ENCODE peak calls at places on chromosomes 11 and 22, in ten cellular contexts. One of them, this sample, is unnamed.

GRCh38 chr22:36180038-36180880 is 19.7 kb upstream of the APOL3 start:
- DNase-seq in HAP-1: peak
- DNase-seq in cardiac fibroblast: peak
- DNase-seq in GM12891: peak
- DNase-seq in neural crest cell: peak
- DNase-seq in kidney tubule cell: peak
- DNase-seq in lower lobe of right lung: peak
- DNase-seq in lung: peak
- DNase-seq in activated T-cell treated with anti-CD3 and anti-CD28 coated beads for 1 hour: peak
- DNase-seq in adipocyte: peak
- DNase-seq in this sample: peak

GRCh38 chr11:105719073-105719846 is 109.4 kb downstream of the GRIA4 start:
- DNase-seq in HAP-1: no peak
- DNase-seq in cardiac fibroblast: no peak
- DNase-seq in GM12891: no peak
- DNase-seq in neural crest cell: no peak
- DNase-seq in kidney tubule cell: peak
- DNase-seq in lower lobe of right lung: no peak
- DNase-seq in lung: no peak
- DNase-seq in activated T-cell treated with anti-CD3 and anti-CD28 coated beads for 1 hour: no peak
- DNase-seq in adipocyte: peak
- DNase-seq in this sample: no peak

GRCh38 chr11:17129003-17129402 is 51.5 kb upstream of the RPS13 start:
- DNase-seq in HAP-1: no peak
- DNase-seq in cardiac fibroblast: no peak
- DNase-seq in GM12891: no peak
- DNase-seq in neural crest cell: no peak
- DNase-seq in kidney tubule cell: no peak
- DNase-seq in lower lobe of right lung: no peak
- DNase-seq in lung: no peak
- DNase-seq in activated T-cell treated with anti-CD3 and anti-CD28 coated beads for 1 hour: no peak
- DNase-seq in adipocyte: no peak
- DNase-seq in this sample: no peak

GRCh38 chr11:115098037-115098436 is 406.2 kb downstream of the CADM1 start:
- DNase-seq in HAP-1: no peak
- DNase-seq in cardiac fibroblast: no peak
- DNase-seq in GM12891: no peak
- DNase-seq in neural crest cell: no peak
- DNase-seq in kidney tubule cell: no peak
- DNase-seq in lower lobe of right lung: no peak
- DNase-seq in lung: no peak
- DNase-seq in activated T-cell treated with anti-CD3 and anti-CD28 coated beads for 1 hour: no peak
- DNase-seq in adipocyte: no peak
- DNase-seq in this sample: no peak

GRCh38 chr11:61787928-61788491 is 4.4 kb downstream of the TMEM258 start:
- DNase-seq in HAP-1: peak
- DNase-seq in cardiac fibroblast: peak
- DNase-seq in GM12891: no peak
- DNase-seq in neural crest cell: peak
- DNase-seq in kidney tubule cell: peak
- DNase-seq in lower lobe of right lung: no peak
- DNase-seq in lung: no peak
- DNase-seq in activated T-cell treated with anti-CD3 and anti-CD28 coated beads for 1 hour: no peak
- DNase-seq in adipocyte: peak
- DNase-seq in this sample: no peak

GRCh38 chr11:75033916-75034315 is 45.2 kb downstream of the NEU3 start:
- DNase-seq in HAP-1: no peak
- DNase-seq in cardiac fibroblast: no peak
- DNase-seq in GM12891: no peak
- DNase-seq in neural crest cell: no peak
- DNase-seq in kidney tubule cell: no peak
- DNase-seq in lower lobe of right lung: no peak
- DNase-seq in lung: no peak
- DNase-seq in activated T-cell treated with anti-CD3 and anti-CD28 coated beads for 1 hour: no peak
- DNase-seq in adipocyte: no peak
- DNase-seq in this sample: no peak

GRCh38 chr11:19817265-19817851 is 104.7 kb downstream of the NAV2 start:
- DNase-seq in HAP-1: no peak
- DNase-seq in cardiac fibroblast: no peak
- DNase-seq in GM12891: no peak
- DNase-seq in neural crest cell: no peak
- DNase-seq in kidney tubule cell: no peak
- DNase-seq in lower lobe of right lung: peak
- DNase-seq in lung: peak
- DNase-seq in activated T-cell treated with anti-CD3 and anti-CD28 coated beads for 1 hour: no peak
- DNase-seq in adipocyte: no peak
- DNase-seq in this sample: no peak

GRCh38 chr11:62539238-62539925 is 7.2 kb downstream of the AHNAK start:
- DNase-seq in HAP-1: no peak
- DNase-seq in cardiac fibroblast: peak
- DNase-seq in GM12891: no peak
- DNase-seq in neural crest cell: no peak
- DNase-seq in kidney tubule cell: peak
- DNase-seq in lower lobe of right lung: no peak
- DNase-seq in lung: peak
- DNase-seq in activated T-cell treated with anti-CD3 and anti-CD28 coated beads for 1 hour: peak
- DNase-seq in adipocyte: peak
- DNase-seq in this sample: no peak

GRCh38 chr11:34425360-34425759 is 13.4 kb upstream of the CAT start:
- DNase-seq in HAP-1: no peak
- DNase-seq in cardiac fibroblast: no peak
- DNase-seq in GM12891: no peak
- DNase-seq in neural crest cell: no peak
- DNase-seq in kidney tubule cell: no peak
- DNase-seq in lower lobe of right lung: no peak
- DNase-seq in lung: no peak
- DNase-seq in activated T-cell treated with anti-CD3 and anti-CD28 coated beads for 1 hour: no peak
- DNase-seq in adipocyte: no peak
- DNase-seq in this sample: no peak

GRCh38 chr11:890794-891600 is 19.6 kb downstream of the CHID1 start:
- DNase-seq in HAP-1: no peak
- DNase-seq in cardiac fibroblast: no peak
- DNase-seq in GM12891: no peak
- DNase-seq in neural crest cell: no peak
- DNase-seq in kidney tubule cell: no peak
- DNase-seq in lower lobe of right lung: no peak
- DNase-seq in lung: no peak
- DNase-seq in activated T-cell treated with anti-CD3 and anti-CD28 coated beads for 1 hour: no peak
- DNase-seq in adipocyte: no peak
- DNase-seq in this sample: no peak

GRCh38 chr11:18011633-18012313 is 1.1 kb downstream of the SERGEF start:
- DNase-seq in HAP-1: peak
- DNase-seq in cardiac fibroblast: peak
- DNase-seq in GM12891: peak
- DNase-seq in neural crest cell: no peak
- DNase-seq in kidney tubule cell: no peak
- DNase-seq in lower lobe of right lung: no peak
- DNase-seq in lung: no peak
- DNase-seq in activated T-cell treated with anti-CD3 and anti-CD28 coated beads for 1 hour: no peak
- DNase-seq in adipocyte: no peak
- DNase-seq in this sample: no peak

GRCh38 chr11:63866211-63866610 is 27.3 kb downstream of the MARK2 start:
- DNase-seq in HAP-1: peak
- DNase-seq in cardiac fibroblast: peak
- DNase-seq in GM12891: peak
- DNase-seq in neural crest cell: no peak
- DNase-seq in kidney tubule cell: no peak
- DNase-seq in lower lobe of right lung: peak
- DNase-seq in lung: peak
- DNase-seq in activated T-cell treated with anti-CD3 and anti-CD28 coated beads for 1 hour: peak
- DNase-seq in adipocyte: peak
- DNase-seq in this sample: peak

GRCh38 chr11:131025020-131025419 is 108.7 kb upstream of the SNX19 start:
- DNase-seq in HAP-1: no peak
- DNase-seq in cardiac fibroblast: peak
- DNase-seq in GM12891: no peak
- DNase-seq in neural crest cell: no peak
- DNase-seq in kidney tubule cell: peak
- DNase-seq in lower lobe of right lung: no peak
- DNase-seq in lung: no peak
- DNase-seq in activated T-cell treated with anti-CD3 and anti-CD28 coated beads for 1 hour: no peak
- DNase-seq in adipocyte: peak
- DNase-seq in this sample: no peak

GRCh38 chr11:8963569-8964323 is 496 bp downstream of the TMEM9B start:
- DNase-seq in HAP-1: peak
- DNase-seq in cardiac fibroblast: peak
- DNase-seq in GM12891: peak
- DNase-seq in neural crest cell: no peak
- DNase-seq in kidney tubule cell: peak
- DNase-seq in lower lobe of right lung: peak
- DNase-seq in lung: peak
- DNase-seq in activated T-cell treated with anti-CD3 and anti-CD28 coated beads for 1 hour: peak
- DNase-seq in adipocyte: peak
- DNase-seq in this sample: peak

GRCh38 chr11:17927041-17927440 is 85.8 kb downstream of the SERGEF start:
- DNase-seq in HAP-1: no peak
- DNase-seq in cardiac fibroblast: no peak
- DNase-seq in GM12891: no peak
- DNase-seq in neural crest cell: no peak
- DNase-seq in kidney tubule cell: no peak
- DNase-seq in lower lobe of right lung: no peak
- DNase-seq in lung: no peak
- DNase-seq in activated T-cell treated with anti-CD3 and anti-CD28 coated beads for 1 hour: no peak
- DNase-seq in adipocyte: no peak
- DNase-seq in this sample: no peak

GRCh38 chr11:124113890-124114289 is 1.4 kb upstream of the VWA5A start:
- DNase-seq in HAP-1: no peak
- DNase-seq in cardiac fibroblast: peak
- DNase-seq in GM12891: no peak
- DNase-seq in neural crest cell: no peak
- DNase-seq in kidney tubule cell: peak
- DNase-seq in lower lobe of right lung: no peak
- DNase-seq in lung: no peak
- DNase-seq in activated T-cell treated with anti-CD3 and anti-CD28 coated beads for 1 hour: no peak
- DNase-seq in adipocyte: peak
- DNase-seq in this sample: no peak

GRCh38 chr22:17785185-17786184 is 11.2 kb upstream of the BID start:
- DNase-seq in HAP-1: peak
- DNase-seq in cardiac fibroblast: peak
- DNase-seq in GM12891: no peak
- DNase-seq in neural crest cell: no peak
- DNase-seq in kidney tubule cell: peak
- DNase-seq in lower lobe of right lung: peak
- DNase-seq in lung: peak
- DNase-seq in activated T-cell treated with anti-CD3 and anti-CD28 coated beads for 1 hour: peak
- DNase-seq in adipocyte: peak
- DNase-seq in this sample: no peak

GRCh38 chr11:64379817-64380709 is 21.1 kb downstream of the RPS6KA4 start:
- DNase-seq in HAP-1: no peak
- DNase-seq in cardiac fibroblast: no peak
- DNase-seq in GM12891: no peak
- DNase-seq in neural crest cell: no peak
- DNase-seq in kidney tubule cell: no peak
- DNase-seq in lower lobe of right lung: no peak
- DNase-seq in lung: no peak
- DNase-seq in activated T-cell treated with anti-CD3 and anti-CD28 coated beads for 1 hour: no peak
- DNase-seq in adipocyte: no peak
- DNase-seq in this sample: no peak

GRCh38 chr11:47603295-47603694 is 9.1 kb upstream of the C1QTNF4 start:
- DNase-seq in HAP-1: no peak
- DNase-seq in cardiac fibroblast: no peak
- DNase-seq in GM12891: no peak
- DNase-seq in neural crest cell: no peak
- DNase-seq in kidney tubule cell: no peak
- DNase-seq in lower lobe of right lung: no peak
- DNase-seq in lung: no peak
- DNase-seq in activated T-cell treated with anti-CD3 and anti-CD28 coated beads for 1 hour: no peak
- DNase-seq in adipocyte: no peak
- DNase-seq in this sample: no peak

GRCh38 chr11:123086315-123086714 is 24.4 kb upstream of the HSPA8 start:
- DNase-seq in HAP-1: no peak
- DNase-seq in cardiac fibroblast: no peak
- DNase-seq in GM12891: no peak
- DNase-seq in neural crest cell: no peak
- DNase-seq in kidney tubule cell: no peak
- DNase-seq in lower lobe of right lung: no peak
- DNase-seq in lung: no peak
- DNase-seq in activated T-cell treated with anti-CD3 and anti-CD28 coated beads for 1 hour: no peak
- DNase-seq in adipocyte: peak
- DNase-seq in this sample: no peak

GRCh38 chr22:49971232-49972162 is 10.9 kb downstream of the PIM3 start:
- DNase-seq in HAP-1: peak
- DNase-seq in cardiac fibroblast: peak
- DNase-seq in GM12891: no peak
- DNase-seq in neural crest cell: peak
- DNase-seq in kidney tubule cell: peak
- DNase-seq in lower lobe of right lung: peak
- DNase-seq in lung: peak
- DNase-seq in activated T-cell treated with anti-CD3 and anti-CD28 coated beads for 1 hour: no peak
- DNase-seq in adipocyte: peak
- DNase-seq in this sample: no peak

GRCh38 chr11:64691543-64691942 is 31.5 kb downstream of the NRXN2 start:
- DNase-seq in HAP-1: no peak
- DNase-seq in cardiac fibroblast: no peak
- DNase-seq in GM12891: no peak
- DNase-seq in neural crest cell: no peak
- DNase-seq in kidney tubule cell: no peak
- DNase-seq in lower lobe of right lung: no peak
- DNase-seq in lung: no peak
- DNase-seq in activated T-cell treated with anti-CD3 and anti-CD28 coated beads for 1 hour: no peak
- DNase-seq in adipocyte: no peak
- DNase-seq in this sample: no peak

GRCh38 chr11:132080121-132080520 is 709.7 kb downstream of the NTM start:
- DNase-seq in HAP-1: no peak
- DNase-seq in cardiac fibroblast: no peak
- DNase-seq in GM12891: no peak
- DNase-seq in neural crest cell: no peak
- DNase-seq in kidney tubule cell: no peak
- DNase-seq in lower lobe of right lung: no peak
- DNase-seq in lung: no peak
- DNase-seq in activated T-cell treated with anti-CD3 and anti-CD28 coated beads for 1 hour: no peak
- DNase-seq in adipocyte: no peak
- DNase-seq in this sample: no peak

GRCh38 chr11:128135451-128135850 is 451.9 kb downstream of the ETS1 start:
- DNase-seq in HAP-1: no peak
- DNase-seq in cardiac fibroblast: peak
- DNase-seq in GM12891: no peak
- DNase-seq in neural crest cell: no peak
- DNase-seq in kidney tubule cell: peak
- DNase-seq in lower lobe of right lung: no peak
- DNase-seq in lung: no peak
- DNase-seq in activated T-cell treated with anti-CD3 and anti-CD28 coated beads for 1 hour: no peak
- DNase-seq in adipocyte: peak
- DNase-seq in this sample: no peak

GRCh38 chr22:12613199-12613598 is 2914.8 kb upstream of the OR11H1 start:
- DNase-seq in HAP-1: no peak
- DNase-seq in cardiac fibroblast: no peak
- DNase-seq in GM12891: no peak
- DNase-seq in neural crest cell: no peak
- DNase-seq in kidney tubule cell: no peak
- DNase-seq in lower lobe of right lung: no peak
- DNase-seq in lung: no peak
- DNase-seq in activated T-cell treated with anti-CD3 and anti-CD28 coated beads for 1 hour: no peak
- DNase-seq in adipocyte: no peak
- DNase-seq in this sample: no peak

GRCh38 chr22:23163665-23164064 is 16.6 kb upstream of the BCR start:
- DNase-seq in HAP-1: no peak
- DNase-seq in cardiac fibroblast: peak
- DNase-seq in GM12891: no peak
- DNase-seq in neural crest cell: no peak
- DNase-seq in kidney tubule cell: no peak
- DNase-seq in lower lobe of right lung: no peak
- DNase-seq in lung: no peak
- DNase-seq in activated T-cell treated with anti-CD3 and anti-CD28 coated beads for 1 hour: no peak
- DNase-seq in adipocyte: no peak
- DNase-seq in this sample: no peak

This sample was measured in GM18507.